ENCODE peak calls at places on chromosomes 7 and 10, in eight cellular contexts. V is lung microvascular endothelial cell, K is T follicular helper cell, P is upper lobe of right lung, T is GM20000, N is amygdala, E is choroid plexus epithelial cell, A is AG10803. R is an unnamed sample.

GRCh38 chr7:822692-823276 is 9.5 kb upstream of the SUN1 start:
- DNase-seq in P (no peak), V (no peak), T (no peak), K (no peak), E (no peak), A (no peak), N (no peak), R (no peak)

GRCh38 chr7:35505031-35505430 is 189.9 kb downstream of the HERPUD2 start:
- DNase-seq in V (no peak), P (no peak), N (no peak), E (no peak), K (no peak), A (no peak), T (no peak), R (no peak)

GRCh38 chr10:111598433-111599059 is 521.7 kb downstream of the ADRA2A start:
- DNase-seq in N (peak), P (no peak), V (peak), K (peak), E (peak), T (peak), A (peak), R (peak)

GRCh38 chr7:117014673-117015133 is 61.4 kb downstream of the ST7 start:
- DNase-seq in V (peak), A (peak), K (no peak), E (peak), P (no peak), N (peak), T (peak), R (peak)

GRCh38 chr7:128361463-128362441 is at the start of gene PRRT4:
- DNase-seq in V (no peak), P (peak), K (peak), A (no peak), T (peak), N (peak), E (peak), R (no peak)

GRCh38 chr10:24305551-24306506 is 96.9 kb downstream of the KIAA1217 start:
- DNase-seq in V (no peak), A (no peak), T (no peak), N (no peak), E (peak), P (no peak), K (no peak), R (peak)

GRCh38 chr10:130352291-130352645 is 216.1 kb downstream of the GLRX3 start:
- DNase-seq in T (no peak), N (no peak), P (peak), A (no peak), K (no peak), V (no peak), E (no peak), R (no peak)

GRCh38 chr7:66426332-66426731 is 202.3 kb upstream of the KCTD7 start:
- DNase-seq in K (no peak), N (no peak), T (no peak), A (no peak), E (no peak), P (no peak), V (no peak), R (no peak)

GRCh38 chr10:84908491-84908890 is 580.1 kb downstream of the CCSER2 start:
- DNase-seq in P (no peak), A (no peak), T (no peak), K (no peak), V (no peak), E (no peak), N (no peak), R (no peak)

GRCh38 chr10:93654201-93654600 is 41.9 kb downstream of the PDE6C start:
- DNase-seq in E (no peak), A (no peak), V (no peak), K (no peak), N (no peak), P (no peak), T (no peak), R (no peak)

R was measured in astrocyte.